ENCODE peak calls at places on chromosomes 12 and 14, in four cellular contexts. K is activated naive CD8-positive, alpha-beta T cell treated with anti-CD3 and anti-CD28 coated beads, Interleukin-2, amount 50 U/mL, for 24 hours; Z is head of caudate nucleus; V is right cardiac atrium. E is an unnamed sample.

GRCh38 chr14:73755434-73756014 is 41.3 kb upstream of the PNMA1 start:
- DNase-seq in K (no peak), Z (peak), V (no peak), E (peak)

GRCh38 chr14:88518592-88519512 is 36.0 kb downstream of the PTPN21 start:
- DNase-seq in K (no peak), Z (no peak), V (no peak), E (no peak)

GRCh38 chr12:87280356-87280755 is 748.8 kb downstream of the C12orf50 start:
- DNase-seq in K (no peak), Z (no peak), V (no peak), E (no peak)

GRCh38 chr12:46898152-46898931 is 72.5 kb upstream of the SLC38A4 start:
- DNase-seq in K (no peak), Z (no peak), V (no peak), E (no peak)

GRCh38 chr12:41983394-41983793 is 161.3 kb downstream of the GXYLT1 start:
- DNase-seq in K (no peak), Z (no peak), V (no peak), E (peak)

GRCh38 chr14:68268719-68269118 is 449.1 kb downstream of the RAD51B start:
- DNase-seq in K (no peak), Z (no peak), V (no peak), E (no peak)

GRCh38 chr12:53097564-53098353 is at the start of gene IGFBP6:
- DNase-seq in K (peak), Z (peak), V (peak), E (no peak)

GRCh38 chr14:75081835-75082234 is 12.4 kb downstream of the ZC2HC1C start:
- DNase-seq in K (no peak), Z (no peak), V (no peak), E (no peak)

GRCh38 chr14:56005580-56006053 is 112.6 kb upstream of the PELI2 start:
- DNase-seq in K (no peak), Z (no peak), V (peak), E (no peak)

GRCh38 chr14:105864651-105865265 is 338.4 kb downstream of the TMEM121 start:
- DNase-seq in K (no peak), Z (no peak), V (no peak), E (no peak)

GRCh38 chr14:53278602-53279506 is 125.7 kb upstream of the DDHD1 start:
- DNase-seq in K (no peak), Z (no peak), V (no peak), E (no peak)

GRCh38 chr12:20520572-20520971 is 152.2 kb downstream of the PDE3A start:
- DNase-seq in K (no peak), Z (no peak), V (no peak), E (peak)

GRCh38 chr14:97634786-97635185 is 837.6 kb downstream of the VRK1 start:
- DNase-seq in K (no peak), Z (peak), V (no peak), E (peak)

GRCh38 chr12:62659457-62660295 is 193.1 kb downstream of the MON2 start:
- DNase-seq in K (no peak), Z (no peak), V (no peak), E (no peak)

GRCh38 chr14:32594766-32595165 is 265.7 kb downstream of the AKAP6 start:
- DNase-seq in K (no peak), Z (no peak), V (no peak), E (no peak)

GRCh38 chr12:117076410-117077372 is 22.5 kb downstream of the TESC start:
- DNase-seq in K (no peak), Z (no peak), V (no peak), E (no peak)

GRCh38 chr12:26058308-26058707 is 66.5 kb downstream of the BHLHE41 start:
- DNase-seq in K (no peak), Z (no peak), V (no peak), E (no peak)

GRCh38 chr14:63432228-63432627 is 110.9 kb downstream of the PPP2R5E start:
- DNase-seq in K (no peak), Z (no peak), V (no peak), E (peak)

GRCh38 chr12:3792623-3793288 is 39.8 kb upstream of the CRACR2A start:
- DNase-seq in K (no peak), Z (no peak), V (no peak), E (no peak)

GRCh38 chr14:65035049-65035448 is 48.4 kb downstream of the FNTB start:
- DNase-seq in K (no peak), Z (peak), V (peak), E (peak)

GRCh38 chr12:1800646-1801284 is 19.6 kb upstream of the LRTM2 start:
- DNase-seq in K (no peak), Z (peak), V (no peak), E (peak)

GRCh38 chr14:94964931-94965330 is 192.4 kb downstream of the DICER1 start:
- DNase-seq in K (no peak), Z (no peak), V (no peak), E (no peak)

GRCh38 chr14:34628681-34629135 is 1.2 kb downstream of the SNX6 start:
- DNase-seq in K (peak), Z (no peak), V (no peak), E (no peak)

GRCh38 chr12:102642199-102642598 is 161.8 kb upstream of the IGF1 start:
- DNase-seq in K (no peak), Z (no peak), V (no peak), E (no peak)

GRCh38 chr12:54153586-54153985 is 35.2 kb downstream of the SMUG1 start:
- DNase-seq in K (no peak), Z (no peak), V (no peak), E (no peak)

GRCh38 chr12:6536894-6537579 is 2.7 kb downstream of the GAPDH start:
- DNase-seq in K (peak), Z (no peak), V (no peak), E (no peak)

GRCh38 chr14:52694761-52695480 is 437 bp downstream of the ERO1A start:
- DNase-seq in K (peak), Z (peak), V (no peak), E (peak)